ENCODE peak calls at places on chromosomes 2 and 18, in ten cellular contexts. F, O, X, Y, T, W, S, G, I and J are unnamed samples. For H3K9me3, the result is how much of the 10 kb centered on the place peaks cover.

GRCh38 chr2:237603049-237603717 is 12.6 kb upstream of the RAB17 start:
- DNase-seq in F (no peak), O (no peak), X (no peak), Y (no peak), T (no peak), W (no peak), S (no peak), G (no peak), I (no peak), J (no peak)

GRCh38 chr2:96655491-96655973 is 13.0 kb downstream of the FER1L5 start:
- DNase-seq in F (no peak), O (no peak), X (no peak), Y (no peak), T (no peak), W (no peak), S (no peak), G (no peak), I (no peak), J (no peak)

GRCh38 chr2:48169066-48169724 is 262.9 kb upstream of the FBXO11 start:
- DNase-seq in F (no peak), O (no peak), X (peak), Y (no peak), T (no peak), W (no peak), S (no peak), G (no peak), I (no peak), J (no peak)

GRCh38 chr2:74099835-74100234 is 47.9 kb downstream of the BOLA3 start:
- DNase-seq in F (no peak), O (peak), X (no peak), Y (no peak), T (no peak), W (no peak), S (no peak), G (no peak), I (peak), J (peak)

GRCh38 chr2:1546023-1546591 is 132.8 kb downstream of the TPO start:
- DNase-seq in F (peak), O (no peak), X (peak), Y (peak), T (peak), W (no peak), S (no peak), G (peak), I (peak), J (no peak)

GRCh38 chr2:113220970-113221708 is 47.4 kb downstream of the PSD4 start:
- DNase-seq in F (no peak), O (no peak), X (no peak), Y (no peak), T (no peak), W (no peak), S (no peak), G (no peak), I (no peak), J (no peak)

GRCh38 chr2:12296915-12297314 is 419.8 kb upstream of the TRIB2 start:
- DNase-seq in F (no peak), O (no peak), X (no peak), Y (no peak), T (no peak), W (no peak), S (no peak), G (no peak), I (no peak), J (no peak)

GRCh38 chr2:241924909-241925250 is 55.4 kb downstream of the RTP5 start:
- DNase-seq in F (no peak), O (no peak), X (no peak), Y (peak), T (no peak), W (no peak), S (no peak), G (no peak), I (no peak), J (no peak)

GRCh38 chr2:33528551-33528950 is 52.1 kb downstream of the RASGRP3 start:
- DNase-seq in F (no peak), O (no peak), X (no peak), Y (no peak), T (no peak), W (no peak), S (no peak), G (no peak), I (no peak), J (no peak)

GRCh38 chr2:70887550-70888229 is 48.0 kb upstream of the ATP6V1B1 start:
- DNase-seq in F (no peak), O (no peak), X (no peak), Y (peak), T (no peak), W (no peak), S (no peak), G (no peak), I (peak), J (no peak)

GRCh38 chr18:57542126-57542525 is 44.4 kb downstream of the FECH start:
- DNase-seq in F (peak), O (no peak), X (no peak), Y (no peak), T (no peak), W (no peak), S (no peak), G (no peak), I (no peak), J (no peak)

GRCh38 chr2:178412047-178412446 is 38.9 kb downstream of the PRKRA start:
- DNase-seq in F (no peak), O (no peak), X (no peak), Y (no peak), T (no peak), W (no peak), S (peak), G (no peak), I (no peak), J (no peak)

GRCh38 chr2:178415979-178416378 is 35.0 kb downstream of the PRKRA start:
- DNase-seq in F (no peak), O (no peak), X (no peak), Y (no peak), T (no peak), W (no peak), S (no peak), G (no peak), I (no peak), J (no peak)

GRCh38 chr2:178417916-178418315 is 33.1 kb downstream of the PRKRA start:
- DNase-seq in F (no peak), O (no peak), X (no peak), Y (no peak), T (no peak), W (no peak), S (no peak), G (no peak), I (no peak), J (no peak)

GRCh38 chr2:178414266-178415247 is 36.4 kb downstream of the PRKRA start:
- DNase-seq in F (peak), O (peak), X (peak), Y (peak), T (peak), W (peak), S (peak), G (peak), I (peak), J (peak)

DNA sequence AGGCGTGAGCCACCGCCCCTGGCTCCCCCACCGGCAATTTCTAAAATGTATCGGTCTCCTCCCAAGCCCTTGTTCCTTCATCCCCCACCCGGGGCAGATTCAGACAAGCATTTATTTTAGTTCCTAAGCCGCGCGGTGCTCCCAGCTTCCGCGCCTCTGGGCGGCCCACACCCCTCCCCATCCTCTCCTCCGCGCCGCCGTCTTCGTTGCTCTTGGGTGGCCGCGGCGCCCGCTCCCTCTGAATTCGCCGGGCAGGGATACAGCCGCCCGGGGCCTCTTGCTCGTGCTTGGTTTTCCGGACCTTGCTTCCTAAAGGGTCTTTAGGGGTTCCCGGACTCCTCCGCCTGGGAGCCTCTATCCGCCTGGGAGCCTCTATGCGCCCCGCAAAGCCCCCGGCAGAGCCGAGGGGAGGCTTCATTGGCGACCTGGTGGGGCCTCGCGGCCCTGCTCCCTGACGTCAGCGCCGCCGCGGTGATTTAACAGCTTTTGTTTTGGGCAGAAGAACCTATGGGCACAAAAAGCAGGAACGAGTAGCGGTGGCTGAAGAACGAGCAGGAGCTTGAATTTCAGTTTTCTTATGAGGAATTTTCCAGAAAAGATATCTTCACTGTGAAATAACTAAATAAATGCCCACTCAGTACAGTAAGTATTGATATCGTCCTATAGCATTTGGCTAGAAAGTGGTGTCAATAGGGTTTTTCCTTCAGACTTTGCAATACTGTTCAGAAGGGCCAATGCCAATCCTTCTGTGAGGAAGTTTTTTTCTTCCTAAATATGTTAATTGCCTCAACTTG is 37.3 kb downstream of the PRKRA start:
- DNase-seq in F (peak), O (peak), X (peak), Y (peak), T (peak), W (peak), S (peak), G (peak), I (peak), J (peak)
- H3K9me3 ChIP-seq in F (under half), O (under half), X (under half), Y (under half), T (under half), W (under half), S (under half), G (under half), I (under half), J (under half)

DNA sequence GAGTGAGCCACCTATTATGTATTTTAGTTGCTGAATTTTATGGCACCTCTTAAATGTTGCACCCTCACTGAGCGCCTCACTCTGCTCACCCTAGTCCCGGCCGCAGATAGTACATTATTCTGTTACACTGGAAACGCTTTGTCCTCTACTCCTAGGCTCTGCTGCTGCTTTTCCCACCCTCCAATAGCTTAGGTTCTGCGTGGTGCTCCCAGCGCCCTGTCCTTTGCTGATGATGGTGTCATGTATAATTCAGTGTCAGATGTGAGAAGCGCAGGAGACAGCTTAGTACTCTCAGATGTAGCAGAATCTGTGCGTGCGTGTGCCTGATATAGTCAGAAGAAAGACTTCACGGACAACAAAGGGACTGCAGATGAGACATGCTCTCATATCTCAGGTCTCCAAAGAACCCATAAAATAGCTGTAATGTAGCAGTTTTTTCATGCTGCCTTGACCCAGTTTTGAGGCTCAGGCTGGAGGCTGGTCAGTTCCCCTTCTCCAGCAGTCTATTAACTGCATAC is 1.4 kb upstream of the REEP1 start:
- DNase-seq in F (no peak), O (no peak), X (no peak), Y (no peak), T (no peak), W (no peak), S (no peak), G (no peak), I (no peak), J (no peak)
- H3K27ac ChIP-seq in F (no peak), O (no peak), X (no peak), Y (no peak), T (no peak), W (no peak), S (no peak), G (no peak), I (no peak), J (no peak)

DNA sequence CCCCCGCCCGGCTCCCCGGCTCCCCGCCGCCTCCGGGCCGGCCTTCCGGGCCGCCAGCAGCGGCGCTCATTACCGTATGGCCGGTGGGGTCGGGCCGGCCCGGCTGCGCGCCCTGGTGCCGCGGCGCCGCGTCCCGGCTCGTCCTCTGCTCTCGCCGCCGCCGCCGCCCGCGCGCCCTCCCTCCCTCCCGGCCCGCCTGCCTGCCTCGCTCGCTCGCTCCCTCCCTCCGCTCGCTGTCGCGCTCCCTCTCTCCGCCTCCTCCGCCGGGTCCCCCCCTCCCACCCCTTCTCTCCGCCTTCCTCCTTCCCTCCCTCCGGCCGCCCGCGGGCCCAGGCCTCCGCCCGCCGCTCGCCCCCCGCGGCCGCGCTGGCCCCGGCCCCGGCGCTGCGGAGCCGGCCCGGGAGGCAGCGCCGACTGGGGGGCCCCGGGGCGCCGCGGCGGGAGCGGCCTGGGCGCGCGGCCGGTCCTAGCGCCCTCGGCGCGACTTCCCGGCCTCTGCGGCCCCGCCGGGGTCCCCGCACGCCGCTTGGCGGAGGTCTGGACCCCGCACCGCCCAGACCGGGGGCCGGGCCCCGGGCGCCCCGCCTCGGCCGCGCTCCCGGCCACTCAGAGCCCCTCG is at the start of gene DNMT3A:
- DNase-seq in F (peak), O (peak), X (peak), Y (peak), T (peak), W (no peak), S (peak), G (no peak), I (peak), J (peak)
- TF ChIP-seq POLR2A in F (no peak), O (no peak), X (peak), Y (no peak), T (no peak), W (no peak), S (no peak), G (no peak), I (no peak), J (no peak)

DNA sequence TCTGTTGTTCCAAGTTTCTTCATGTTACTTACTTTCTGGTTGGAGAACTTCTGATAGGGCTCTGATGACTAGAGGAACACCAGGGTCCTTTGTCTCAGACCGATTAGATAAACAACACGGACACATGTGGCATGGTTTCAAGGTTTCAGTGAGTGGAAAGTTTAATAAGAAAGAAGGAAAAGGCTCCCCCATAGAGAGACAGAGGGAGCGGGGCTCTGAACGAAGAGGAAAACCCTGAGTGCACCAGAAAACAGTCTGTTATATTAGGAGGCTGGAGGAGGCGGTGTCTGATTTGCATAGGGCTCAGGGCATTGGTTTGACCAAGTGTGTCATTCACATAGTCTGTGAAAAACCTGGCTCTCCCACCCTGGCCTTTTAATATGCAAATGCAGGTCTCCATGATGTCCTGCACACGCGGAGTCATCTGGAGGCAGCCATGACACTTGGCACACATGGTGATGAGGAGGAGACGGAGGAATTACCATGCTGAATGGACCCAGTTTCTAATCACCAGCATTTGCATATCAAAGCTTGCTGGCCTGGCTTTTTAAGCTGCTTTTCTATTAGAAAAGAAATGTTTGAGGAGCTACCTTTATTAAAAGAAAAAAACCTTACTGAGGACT is 94.2 kb downstream of the PTPN4 start:
- DNase-seq in F (no peak), O (no peak), X (no peak), Y (no peak), T (no peak), W (no peak), S (no peak), G (no peak), I (no peak), J (no peak)
- H3K9me3 ChIP-seq in F (under half), O (under half), X (under half), Y (under half), T (under half), W (under half), S (under half), G (under half), I (under half), J (under half)

GRCh38 chr2:9308186-9308955 is 101.8 kb downstream of the ASAP2 start:
- DNase-seq in F (peak), O (no peak), X (no peak), Y (no peak), T (no peak), W (no peak), S (no peak), G (no peak), I (no peak), J (no peak)

GRCh38 chr2:9310390-9310789 is 103.8 kb downstream of the ASAP2 start:
- DNase-seq in F (peak), O (peak), X (peak), Y (no peak), T (peak), W (no peak), S (no peak), G (no peak), I (peak), J (no peak)

GRCh38 chr2:9306910-9307309 is 100.3 kb downstream of the ASAP2 start:
- DNase-seq in F (no peak), O (no peak), X (no peak), Y (no peak), T (no peak), W (no peak), S (no peak), G (no peak), I (no peak), J (no peak)

GRCh38 chr2:9309147-9309546 is 102.5 kb downstream of the ASAP2 start:
- DNase-seq in F (no peak), O (no peak), X (no peak), Y (no peak), T (no peak), W (no peak), S (no peak), G (no peak), I (no peak), J (no peak)

GRCh38 chr2:9307505-9307904 is 100.9 kb downstream of the ASAP2 start:
- DNase-seq in F (no peak), O (no peak), X (no peak), Y (no peak), T (no peak), W (no peak), S (no peak), G (no peak), I (no peak), J (no peak)
- H3K27ac ChIP-seq in F (no peak), O (peak), X (no peak), Y (peak), T (no peak), W (no peak), S (no peak), G (no peak), I (peak), J (peak)